ENCODE peak calls at places on chromosomes 5 and 9, in four cellular contexts. Y, H, V and B are unnamed samples.
A peak's percentile ranks its signal among the peaks of the same experiment; 100 is the strongest.

GRCh38 chr9:129860653-129861446 is 25.6 kb downstream of the USP20 start:
- DNase-seq in Y (no peak), H (no peak), V (peak; percentile 62), B (no peak)

GRCh38 chr9:107600060-107600573 is 110.5 kb upstream of the KLF4 start:
- DNase-seq in Y (no peak), H (no peak), V (no peak), B (no peak)

GRCh38 chr9:81680006-81680405 is 9.3 kb downstream of the TLE1 start:
- DNase-seq in Y (no peak), H (no peak), V (no peak), B (no peak)

GRCh38 chr5:17302138-17302537 is 84.7 kb downstream of the BASP1 start:
- DNase-seq in Y (no peak), H (no peak), V (peak; percentile 41), B (no peak)

GRCh38 chr9:133703571-133704399 is 34.4 kb downstream of the SARDH start:
- DNase-seq in Y (peak; percentile 84), H (no peak), V (no peak), B (no peak)

GRCh38 chr9:26243722-26244121 is 565.5 kb upstream of the TUSC1 start:
- DNase-seq in Y (no peak), H (no peak), V (no peak), B (no peak)

GRCh38 chr5:54774281-54775171 is 210.9 kb downstream of the ESM1 start:
- DNase-seq in Y (no peak), H (no peak), V (no peak), B (peak; percentile 3)

GRCh38 chr5:173094012-173094661 is 38.0 kb downstream of the CREBRF start:
- DNase-seq in Y (no peak), H (peak; percentile 76), V (no peak), B (no peak)

GRCh38 chr9:109082091-109082620 is 37.6 kb downstream of the TMEM245 start:
- DNase-seq in Y (no peak), H (no peak), V (no peak), B (no peak)

GRCh38 chr5:58077387-58077786 is 382.5 kb downstream of the PLK2 start:
- DNase-seq in Y (no peak), H (no peak), V (no peak), B (no peak)

GRCh38 chr5:139708877-139709586 is 60.9 kb downstream of the CXXC5 start:
- DNase-seq in Y (peak; percentile 94), H (no peak), V (peak; percentile 77), B (peak; percentile 91)

GRCh38 chr9:121839726-121840500 is 188.5 kb downstream of the DAB2IP start:
- DNase-seq in Y (no peak), H (no peak), V (no peak), B (no peak)

GRCh38 chr5:135944967-135945560 is 9.7 kb downstream of the LECT2 start:
- DNase-seq in Y (peak; percentile 66), H (peak; percentile 87), V (peak; percentile 76), B (peak; percentile 92)

GRCh38 chr9:120032639-120033038 is 547.3 kb downstream of the CDK5RAP2 start:
- DNase-seq in Y (peak; percentile 42), H (no peak), V (peak; percentile 7), B (peak; percentile 56)

GRCh38 chr9:133990366-133991210 is 1.5 kb downstream of the VAV2 start:
- DNase-seq in Y (peak; percentile 65), H (no peak), V (no peak), B (peak; percentile 52)

GRCh38 chr9:93266521-93267001 is 82.6 kb downstream of the WNK2 start:
- DNase-seq in Y (peak; percentile 12), H (no peak), V (no peak), B (no peak)

GRCh38 chr5:79845448-79846197 is 145.4 kb downstream of the MTX3 start:
- DNase-seq in Y (no peak), H (peak; percentile 42), V (no peak), B (no peak)

GRCh38 chr5:164934561-164934960 is 1429.1 kb downstream of the MAT2B start:
- DNase-seq in Y (no peak), H (no peak), V (no peak), B (peak; percentile 46)

GRCh38 chr9:79166005-79166404 is 405.8 kb upstream of the TLE4 start:
- DNase-seq in Y (no peak), H (no peak), V (no peak), B (no peak)

GRCh38 chr9:132214027-132214622 is 52.3 kb downstream of the NTNG2 start:
- DNase-seq in Y (peak; percentile 90), H (peak; percentile 90), V (peak; percentile 31), B (peak; percentile 85)

GRCh38 chr9:86487222-86487841 is 133.1 kb upstream of the TUT7 start:
- DNase-seq in Y (peak; percentile 59), H (peak; percentile 62), V (peak; percentile 60), B (peak; percentile 74)

GRCh38 chr9:8552732-8553131 is 753.2 kb upstream of the DMAC1 start:
- DNase-seq in Y (no peak), H (no peak), V (no peak), B (no peak)

GRCh38 chr5:165497707-165498106 is 1992.3 kb downstream of the MAT2B start:
- DNase-seq in Y (peak; percentile 23), H (no peak), V (peak; percentile 36), B (peak; percentile 84)

GRCh38 chr9:90832251-90832650 is 30.6 kb downstream of the SYK start:
- DNase-seq in Y (no peak), H (no peak), V (no peak), B (no peak)

GRCh38 chr9:112007575-112008240 is 111.1 kb downstream of the UGCG start:
- DNase-seq in Y (no peak), H (no peak), V (no peak), B (no peak)

GRCh38 chr9:34380511-34381315 is 4.0 kb upstream of the MYORG start:
- DNase-seq in Y (peak; percentile 94), H (no peak), V (peak; percentile 95), B (peak; percentile 83)

GRCh38 chr5:28286566-28286965 is 1248.2 kb upstream of the CDH9 start:
- DNase-seq in Y (no peak), H (no peak), V (no peak), B (no peak)

GRCh38 chr5:34626036-34626435 is 30.1 kb upstream of the RAI14 start:
- DNase-seq in Y (no peak), H (peak; percentile 48), V (no peak), B (no peak)

GRCh38 chr9:89461302-89461701 is 36.6 kb downstream of the SEMA4D start:
- DNase-seq in Y (no peak), H (peak; percentile 47), V (peak; percentile 74), B (no peak)

GRCh38 chr5:127757576-127757975 is 54.4 kb downstream of the CCDC192 start:
- DNase-seq in Y (peak; percentile 28), H (peak; percentile 34), V (peak; percentile 55), B (peak; percentile 42)

GRCh38 chr9:30235564-30235963 is 2148.9 kb upstream of the ACO1 start:
- DNase-seq in Y (no peak), H (no peak), V (no peak), B (no peak)

GRCh38 chr9:131393622-131394463 is at the start of gene PRRC2B:
- DNase-seq in Y (peak; percentile 99), H (no peak), V (peak; percentile 89), B (peak; percentile 96)

GRCh38 chr5:95181650-95182049 is 103.2 kb downstream of the MCTP1 start:
- DNase-seq in Y (no peak), H (no peak), V (peak; percentile 56), B (no peak)

GRCh38 chr5:124706729-124707361 is 39.6 kb downstream of the ZNF608 start:
- DNase-seq in Y (peak; percentile 70), H (peak; percentile 19), V (no peak), B (peak; percentile 44)

GRCh38 chr9:138024131-138024530 is 146.5 kb downstream of the CACNA1B start:
- DNase-seq in Y (no peak), H (no peak), V (no peak), B (no peak)

GRCh38 chr5:24073097-24073496 is 565.7 kb downstream of the PRDM9 start:
- DNase-seq in Y (no peak), H (no peak), V (no peak), B (no peak)

GRCh38 chr9:14111670-14112069 is 202.3 kb downstream of the NFIB start:
- DNase-seq in Y (no peak), H (peak; percentile 29), V (no peak), B (no peak)
- TF ChIP-seq CTCF in Y (peak; percentile 25), H (no peak), V (no peak), B (no peak)

GRCh38 chr5:37723147-37723961 is 116.5 kb downstream of the GDNF start:
- DNase-seq in Y (no peak), H (no peak), V (peak; percentile 54), B (peak; percentile 74)
- TF ChIP-seq CTCF in Y (peak; percentile 78), H (peak; percentile 57), V (peak; percentile 58), B (peak; percentile 86)

GRCh38 chr9:16436545-16436944 is 433.9 kb downstream of the BNC2 start:
- DNase-seq in Y (no peak), H (no peak), V (no peak), B (peak; percentile 34)
- TF ChIP-seq CTCF in Y (no peak), H (no peak), V (no peak), B (peak; percentile 45)

GRCh38 chr5:39005566-39006232 is 68.5 kb downstream of the RICTOR start:
- DNase-seq in Y (no peak), H (no peak), V (no peak), B (peak; percentile 51)
- TF ChIP-seq CTCF in Y (peak; percentile 20), H (peak; percentile 31), V (no peak), B (peak; percentile 62)

GRCh38 chr5:108521841-108522506 is 140.1 kb upstream of the FBXL17 start:
- DNase-seq in Y (peak; percentile 48), H (peak; percentile 39), V (peak; percentile 60), B (peak; percentile 89)
- TF ChIP-seq CTCF in Y (peak; percentile 82), H (peak; percentile 65), V (peak; percentile 51), B (peak; percentile 82)

GRCh38 chr5:90865194-90865593 is 306.6 kb downstream of the ADGRV1 start:
- DNase-seq in Y (no peak), H (no peak), V (no peak), B (no peak)
- TF ChIP-seq CTCF in Y (no peak), H (no peak), V (no peak), B (no peak)

DNA sequence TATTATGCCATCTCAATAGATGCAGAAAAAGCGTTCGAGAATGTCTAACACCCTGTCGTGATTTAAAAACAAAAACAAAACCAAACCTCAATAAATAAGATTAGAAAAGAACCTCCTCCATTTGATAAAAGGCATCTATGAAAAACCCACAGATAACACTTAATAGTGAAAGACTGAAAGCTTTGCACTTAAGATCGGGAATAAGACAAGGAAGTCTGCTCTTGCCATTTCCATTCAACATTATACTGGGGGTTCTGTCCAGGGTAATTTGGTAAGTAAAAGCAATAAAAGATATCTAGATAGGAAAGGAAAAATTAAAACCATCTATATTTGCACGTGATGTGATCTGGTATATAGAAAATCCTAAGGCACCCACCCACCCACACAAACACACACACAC is 7.3 kb upstream of the EXOSC3 start:
- DNase-seq in Y (peak; percentile 45), H (no peak), V (no peak), B (no peak)
- TF ChIP-seq CTCF in Y (no peak), H (no peak), V (no peak), B (no peak)